ENCODE peak calls at places on chromosomes 6 and 20, in nine cellular contexts. W is OCI-LY7, N is upper lobe of right lung, V is tibial nerve, A is aorta, K is iPS DF 6.9, D is tibial artery, P is right lobe of liver, S is A673. F is an unnamed sample.

GRCh38 chr6:36329798-36330291 is 6.8 kb downstream of the BNIP5 start:
- DNase-seq in W (no peak), A (no peak), P (no peak), V (no peak), D (peak; percentile 42), N (no peak), K (no peak), S (no peak), F (no peak)

GRCh38 chr6:25007269-25007699 is 71.5 kb upstream of the RIPOR2 start:
- DNase-seq in K (no peak), N (no peak), A (no peak), S (no peak), P (no peak), V (no peak), D (no peak), W (no peak), F (no peak)

GRCh38 chr6:22467645-22468044 is 101.7 kb upstream of the HDGFL1 start:
- DNase-seq in A (no peak), K (no peak), V (no peak), S (no peak), W (no peak), N (no peak), D (no peak), P (peak; percentile 82), F (no peak)

GRCh38 chr20:43563429-43563828 is 4.6 kb downstream of the SGK2 start:
- DNase-seq in D (no peak), V (no peak), N (no peak), W (peak; percentile 36), S (peak; percentile 5), P (no peak), K (no peak), A (no peak), F (no peak)

GRCh38 chr20:653110-653589 is at the start of gene SRXN1:
- DNase-seq in P (peak; percentile 95), S (peak; percentile 80), N (peak; percentile 97), D (peak; percentile 94), K (no peak), W (peak; percentile 95), V (peak; percentile 69), A (peak; percentile 94), F (no peak)

GRCh38 chr20:22584922-22585785 is 782 bp upstream of the FOXA2 start:
- DNase-seq in D (no peak), N (peak; percentile 78), A (no peak), K (no peak), S (no peak), V (no peak), W (no peak), P (peak; percentile 66), F (no peak)

GRCh38 chr6:20400476-20401402 is 940 bp upstream of the E2F3 start:
- DNase-seq in S (peak; percentile 83), N (no peak), D (no peak), A (peak; percentile 57), W (peak; percentile 60), V (peak; percentile 18), P (peak; percentile 85), K (no peak), F (peak; percentile 2)

GRCh38 chr6:143064996-143065683 is 4.5 kb downstream of the AIG1 start:
- DNase-seq in K (no peak), N (no peak), D (no peak), S (no peak), V (no peak), P (no peak), A (no peak), W (no peak), F (no peak)

GRCh38 chr20:2626853-2627541 is 25.4 kb upstream of the NOP56 start:
- DNase-seq in S (peak; percentile 45), V (no peak), P (no peak), W (no peak), A (no peak), K (no peak), N (no peak), D (no peak), F (no peak)

GRCh38 chr20:24815931-24816330 is 133.1 kb upstream of the CST7 start:
- DNase-seq in K (no peak), S (no peak), A (no peak), V (no peak), N (no peak), D (no peak), P (no peak), W (no peak), F (no peak)

GRCh38 chr6:36655073-36655847 is 23.3 kb upstream of the CDKN1A start:
- DNase-seq in A (no peak), V (no peak), W (peak; percentile 71), K (no peak), D (no peak), P (no peak), S (no peak), N (no peak), F (no peak)

GRCh38 chr20:10225439-10226080 is 6.9 kb downstream of the SNAP25 start:
- DNase-seq in A (no peak), W (peak; percentile 5), V (no peak), S (peak; percentile 25), K (no peak), P (no peak), N (no peak), D (no peak), F (no peak)

GRCh38 chr20:16301981-16302380 is 271.3 kb downstream of the KIF16B start:
- DNase-seq in N (no peak), W (no peak), S (no peak), K (no peak), V (no peak), D (no peak), P (no peak), A (no peak), F (no peak)

GRCh38 chr20:13024581-13024980 is 15.8 kb downstream of the SPTLC3 start:
- DNase-seq in A (no peak), S (no peak), W (no peak), N (no peak), D (no peak), P (no peak), K (no peak), V (no peak), F (no peak)

GRCh38 chr6:149820506-149820905 is 43.7 kb downstream of the LRP11 start:
- DNase-seq in A (no peak), P (no peak), K (no peak), S (no peak), V (no peak), W (peak; percentile 45), D (no peak), N (no peak), F (no peak)

GRCh38 chr6:40845588-40845987 is 193.4 kb downstream of the UNC5CL start:
- DNase-seq in V (peak; percentile 10), N (no peak), K (peak; percentile 64), D (no peak), S (peak; percentile 71), A (no peak), W (peak; percentile 36), P (no peak), F (peak; percentile 20)
- H3K4me1 ChIP-seq in V (no peaks in the 10 kb centered on the region), N (no peaks in the 10 kb centered on the region), K (peaks cover 2% of the 10 kb centered on the region), D (no peaks in the 10 kb centered on the region), S (peaks cover 30% of the 10 kb centered on the region), A (no peaks in the 10 kb centered on the region), W (no peaks in the 10 kb centered on the region), P (no peaks in the 10 kb centered on the region), F (no peaks in the 10 kb centered on the region)

GRCh38 chr6:111823831-111824607 is 49.2 kb downstream of the FYN start:
- DNase-seq in S (no peak), P (no peak), V (peak; percentile 33), A (no peak), K (no peak), D (no peak), N (no peak), W (no peak), F (no peak)

GRCh38 chr6:111825439-111825838 is 47.8 kb downstream of the FYN start:
- DNase-seq in P (no peak), D (no peak), V (no peak), N (no peak), S (no peak), K (no peak), W (no peak), A (no peak), F (no peak)

GRCh38 chr6:111828799-111829198 is 44.5 kb downstream of the FYN start:
- DNase-seq in V (no peak), S (no peak), D (no peak), N (no peak), K (no peak), A (no peak), P (no peak), W (no peak), F (no peak)

GRCh38 chr6:111823012-111823411 is 50.2 kb downstream of the FYN start:
- DNase-seq in N (no peak), S (no peak), W (no peak), K (no peak), V (no peak), P (no peak), A (no peak), D (no peak), F (no peak)

GRCh38 chr6:111824608-111825337 is 48.5 kb downstream of the FYN start:
- DNase-seq in A (no peak), V (no peak), P (no peak), N (no peak), S (no peak), D (no peak), K (no peak), W (no peak), F (no peak)
- H3K27ac ChIP-seq in A (no peak overlapping the region), V (peak overlapping the region; percentile 92), P (no peak overlapping the region), N (peak overlapping the region; percentile 71), S (no peak overlapping the region), D (no peak overlapping the region), K (no peak overlapping the region), W (no peak overlapping the region), F (no peak overlapping the region)

DNA sequence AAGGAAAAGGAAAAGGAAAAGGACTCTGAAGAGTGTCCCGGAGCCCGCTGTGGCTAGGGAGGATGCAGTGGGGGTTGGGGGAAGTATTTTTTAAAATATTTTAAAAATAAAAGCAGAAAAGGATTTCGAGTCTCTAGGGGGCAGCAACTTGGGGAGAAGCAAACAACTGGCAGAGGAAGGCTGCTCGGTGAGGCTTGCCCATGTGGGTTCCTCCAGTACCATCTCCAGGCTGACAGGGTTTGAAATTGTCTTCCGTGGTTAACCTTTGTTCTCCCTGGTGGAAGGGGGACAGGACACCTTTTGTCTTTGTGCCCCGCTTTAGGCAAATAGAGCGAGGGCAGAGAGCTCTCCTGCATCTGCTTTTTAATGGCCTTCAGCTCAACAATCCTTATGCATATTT is 60.4 kb upstream of the SNX9 start:
- DNase-seq in K (no peak), A (no peak), V (no peak), D (no peak), P (no peak), S (no peak), N (no peak), W (peak; percentile 51), F (no peak)
- H3K4me1 ChIP-seq in K (peaks cover 9% of the 10 kb centered on the region), A (peaks cover 5% of the 10 kb centered on the region), V (peaks cover 43% of the 10 kb centered on the region), D (peaks cover 4% of the 10 kb centered on the region), P (peaks cover 5% of the 10 kb centered on the region), S (peaks cover 10% of the 10 kb centered on the region), N (peaks cover 44% of the 10 kb centered on the region), W (peaks cover 41% of the 10 kb centered on the region), F (peaks cover 62% of the 10 kb centered on the region)

GRCh38 chr20:8250539-8251200 is 118.6 kb downstream of the PLCB1 start:
- DNase-seq in D (no peak), A (no peak), K (no peak), V (no peak), W (no peak), N (no peak), S (no peak), P (no peak), F (no peak)
- H3K27ac ChIP-seq in D (no peak overlapping the region), A (no peak overlapping the region), K (no peak overlapping the region), V (no peak overlapping the region), W (no peak overlapping the region), N (no peak overlapping the region), S (no peak overlapping the region), P (no peak overlapping the region), F (no peak overlapping the region)

F was measured in Panc1.